ENCODE peak calls at places on chromosomes 16 and 17, in five cellular contexts. S, F, R, W and N are unnamed samples. For H3K4me1 and H3K27me3, the result is how much of the 10 kb centered on the place peaks cover.

GRCh38 chr17:73718912-73719311 is 74.7 kb upstream of the SDK2 start:
- DNase-seq in S (no peak), R (no peak), W (no peak), F (no peak), N (no peak)

GRCh38 chr17:14552311-14552710 is 251.4 kb downstream of the HS3ST3B1 start:
- DNase-seq in F (no peak), W (no peak), S (no peak), R (no peak), N (no peak)

GRCh38 chr17:67068999-67069398 is 24.6 kb downstream of the CACNG1 start:
- DNase-seq in S (peak), R (no peak), F (no peak), W (no peak), N (no peak)

GRCh38 chr16:68387301-68387700 is 61.0 kb downstream of the SMPD3 start:
- DNase-seq in W (no peak), F (no peak), R (no peak), S (no peak), N (no peak)

GRCh38 chr17:72465191-72466024 is 344.6 kb downstream of the SOX9 start:
- DNase-seq in R (peak), F (peak), S (peak), W (no peak), N (peak)

GRCh38 chr17:81417049-81417878 is 22.0 kb downstream of the BAHCC1 start:
- DNase-seq in F (no peak), W (peak), S (peak), R (no peak), N (no peak)

GRCh38 chr17:60599620-60600489 is at the start of gene PPM1D:
- DNase-seq in W (peak), F (peak), S (peak), R (peak), N (peak)

GRCh38 chr16:2857451-2858244 is at the start of gene PRSS22:
- DNase-seq in R (peak), F (peak), S (peak), W (no peak), N (no peak)

GRCh38 chr16:22789281-22789945 is 24.5 kb upstream of the HS3ST2 start:
- DNase-seq in R (no peak), F (no peak), W (no peak), S (no peak), N (no peak)

GRCh38 chr17:9987779-9988585 is 82.9 kb upstream of the RCVRN start:
- DNase-seq in W (no peak), R (peak), S (peak), F (no peak), N (no peak)

GRCh38 chr16:70685061-70685937 is 554 bp downstream of the MTSS2 start:
- DNase-seq in R (no peak), F (no peak), W (no peak), S (peak), N (no peak)

GRCh38 chr16:3076577-3076976 is 11.1 kb downstream of the IL32 start:
- DNase-seq in W (no peak), R (no peak), F (no peak), S (no peak), N (no peak)

GRCh38 chr17:29573558-29573870 is 5.0 kb downstream of the TP53I13 start:
- DNase-seq in S (no peak), W (no peak), R (peak), F (peak), N (no peak)

GRCh38 chr17:64097196-64097936 is 32.6 kb downstream of the ERN1 start:
- DNase-seq in S (no peak), W (no peak), R (no peak), F (no peak), N (no peak)

GRCh38 chr17:79188048-79188447 is 113.4 kb downstream of the ENGASE start:
- DNase-seq in F (no peak), W (no peak), R (peak), S (peak), N (peak)

GRCh38 chr16:88614818-88615580 is 23.4 kb upstream of the IL17C start:
- DNase-seq in W (no peak), F (no peak), R (peak), S (no peak), N (no peak)

GRCh38 chr17:67993998-67994361 is 2.3 kb downstream of the C17orf58 start:
- DNase-seq in R (no peak), F (no peak), S (no peak), W (no peak), N (peak)

GRCh38 chr17:40445769-40446468 is 2.7 kb downstream of the IGFBP4 start:
- DNase-seq in S (no peak), F (no peak), R (no peak), W (no peak), N (no peak)

GRCh38 chr16:55992551-55992950 is 117.4 kb upstream of the CES5A start:
- DNase-seq in S (no peak), R (no peak), F (no peak), W (no peak), N (no peak)

GRCh38 chr17:8122923-8123694 is 797 bp downstream of the HES7 start:
- DNase-seq in R (peak), W (no peak), F (no peak), S (peak), N (no peak)

GRCh38 chr17:57701121-57701520 is 44.0 kb downstream of the CCDC182 start:
- DNase-seq in W (no peak), S (no peak), F (no peak), R (no peak), N (no peak)

GRCh38 chr16:69861276-69862030 is 89.7 kb upstream of the CLEC18A start:
- DNase-seq in R (peak), S (no peak), W (peak), F (no peak), N (no peak)

GRCh38 chr17:27296427-27296979 is 2.6 kb downstream of the WSB1 start:
- DNase-seq in S (no peak), R (no peak), W (no peak), F (no peak), N (no peak)

GRCh38 chr16:52254753-52255152 is 292.2 kb downstream of the TOX3 start:
- DNase-seq in S (peak), W (no peak), R (no peak), F (no peak), N (no peak)

GRCh38 chr16:47713225-47713595 is 252.1 kb downstream of the PHKB start:
- DNase-seq in W (no peak), F (no peak), R (no peak), S (no peak), N (peak)

GRCh38 chr16:81041696-81042095 is 6.1 kb downstream of the ATMIN start:
- DNase-seq in F (no peak), W (no peak), R (no peak), S (no peak), N (no peak)

GRCh38 chr17:13925579-13925978 is 143.7 kb upstream of the COX10 start:
- DNase-seq in F (no peak), W (no peak), R (no peak), S (no peak), N (no peak)

GRCh38 chr16:65068151-65068740 is 53.6 kb downstream of the CDH11 start:
- DNase-seq in F (no peak), S (peak), W (no peak), R (no peak), N (no peak)

GRCh38 chr16:28309811-28310311 is 17.5 kb downstream of the SBK1 start:
- DNase-seq in S (peak), W (no peak), R (no peak), F (no peak), N (no peak)

GRCh38 chr17:45277216-45277849 is 15.4 kb upstream of the SPATA32 start:
- DNase-seq in R (peak), S (peak), F (peak), W (peak), N (peak)

GRCh38 chr17:55341432-55341831 is 76.7 kb downstream of the HLF start:
- DNase-seq in S (no peak), R (no peak), W (no peak), F (no peak), N (no peak)

GRCh38 chr17:7380855-7381683 is at the start of gene TNK1:
- DNase-seq in S (no peak), R (peak), W (no peak), F (peak), N (no peak)

GRCh38 chr17:65345261-65346060 is 208.3 kb downstream of the RGS9 start:
- DNase-seq in F (no peak), S (peak), W (no peak), R (no peak), N (no peak)

GRCh38 chr17:13024526-13025263 is 6.9 kb upstream of the ELAC2 start:
- DNase-seq in W (no peak), S (peak), R (peak), F (no peak), N (peak)

GRCh38 chr16:4113358-4114256 is 2.6 kb downstream of the ADCY9 start:
- DNase-seq in W (no peak), R (no peak), F (no peak), S (no peak), N (no peak)
- H3K4me1 ChIP-seq in W (half or more), R (half or more), F (under half), S (under half), N (under half)

GRCh38 chr16:79286646-79287423 is 313.7 kb downstream of the MAF start:
- DNase-seq in W (no peak), R (peak), S (peak), F (no peak), N (no peak)

GRCh38 chr16:79284760-79285159 is 315.8 kb downstream of the MAF start:
- DNase-seq in W (no peak), R (no peak), S (no peak), F (no peak), N (no peak)

GRCh38 chr16:79278506-79278905 is 322.0 kb downstream of the MAF start:
- DNase-seq in R (no peak), W (no peak), S (no peak), F (no peak), N (no peak)

GRCh38 chr16:79283578-79283977 is 317.0 kb downstream of the MAF start:
- DNase-seq in W (no peak), S (no peak), R (no peak), F (no peak), N (no peak)

GRCh38 chr16:79282806-79283205 is 317.7 kb downstream of the MAF start:
- DNase-seq in F (no peak), S (no peak), W (no peak), R (no peak), N (no peak)
- H3K27me3 ChIP-seq in F (under half), S (under half), W (under half), R (under half), N (under half)

GRCh38 chr16:73568769-73569168 is 520.8 kb upstream of the ZFHX3 start:
- DNase-seq in F (no peak), W (no peak), R (no peak), S (peak), N (peak)

GRCh38 chr16:73569266-73569665 is 521.3 kb upstream of the ZFHX3 start:
- DNase-seq in W (no peak), S (no peak), F (no peak), R (no peak), N (no peak)

GRCh38 chr16:73565925-73566324 is 518.0 kb upstream of the ZFHX3 start:
- DNase-seq in S (no peak), W (no peak), R (no peak), F (no peak), N (no peak)

GRCh38 chr16:73563709-73564108 is 515.8 kb upstream of the ZFHX3 start:
- DNase-seq in W (no peak), R (no peak), F (no peak), S (no peak), N (no peak)

DNA sequence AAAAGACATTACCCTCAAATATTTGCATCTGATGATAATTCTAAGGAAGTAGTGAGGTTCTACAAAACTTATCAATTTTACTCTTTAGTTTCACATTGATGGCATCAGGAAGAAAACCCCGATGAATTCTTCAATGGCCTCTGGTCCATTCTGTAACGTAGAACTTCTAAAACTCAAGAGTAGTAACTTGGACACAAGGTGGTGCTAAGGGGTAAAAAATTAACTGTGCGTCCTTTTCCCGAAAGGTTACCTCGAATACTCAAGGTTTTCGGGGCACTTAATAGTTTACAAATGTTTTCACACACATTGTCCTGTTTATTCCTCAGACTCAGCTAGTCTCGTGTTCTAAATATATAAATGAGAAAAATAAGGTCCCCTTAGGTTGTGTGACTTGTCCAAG is 517.3 kb upstream of the ZFHX3 start:
- DNase-seq in S (peak), W (no peak), R (no peak), F (no peak), N (no peak)
- TF ChIP-seq CTCF in S (peak), W (peak), R (peak), F (no peak), N (peak)

DNA sequence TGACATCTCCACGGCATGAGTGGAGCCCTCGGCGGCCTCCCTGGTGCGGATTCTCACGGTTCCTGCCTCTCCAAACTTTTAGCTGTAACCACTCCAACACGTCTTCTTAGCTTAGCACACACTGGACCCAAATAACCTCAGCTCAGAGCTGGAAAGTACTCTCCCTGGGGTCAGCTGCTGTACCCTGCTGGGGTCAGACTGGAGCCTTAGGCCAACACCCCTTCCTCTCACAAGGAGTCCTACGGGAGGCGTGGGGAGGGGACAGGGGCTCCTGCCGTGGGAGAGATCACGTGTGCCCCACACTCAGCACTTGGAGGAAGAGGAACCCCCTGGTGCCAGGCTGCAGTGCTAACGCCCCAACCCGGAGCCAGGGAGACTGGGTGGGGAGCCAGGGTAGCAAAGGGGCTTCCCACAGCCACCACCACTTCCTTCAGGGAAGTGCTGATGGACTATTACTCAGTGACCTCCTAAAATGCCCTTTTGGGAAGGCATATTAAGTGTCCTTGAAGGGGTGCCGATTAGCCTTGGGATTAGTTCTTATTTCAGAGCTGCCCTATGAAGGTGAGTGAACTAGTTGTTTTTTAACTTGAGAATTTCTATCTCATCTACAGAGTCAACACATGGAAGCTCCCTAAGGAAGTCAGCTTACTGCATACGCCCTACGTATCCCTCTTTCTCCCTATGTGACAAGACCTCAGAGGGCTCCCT is 124.0 kb downstream of the HIC1 start:
- DNase-seq in F (no peak), R (no peak), W (no peak), S (no peak), N (no peak)
- H3K4me1 ChIP-seq in F (under half), R (under half), W (half or more), S (under half), N (under half)